ENCODE peak calls at places on chromosomes 2 and 18, in eight cellular contexts. G is K562, D is stomach, F is tibial nerve, W is sigmoid colon, K is upper lobe of left lung, Y is H1, U is A549. E is an unnamed sample.

GRCh38 chr2:101360229-101360628 is 27.1 kb downstream of the CREG2 start:
- DNase-seq in Y (no peak), F (no peak), K (no peak), G (no peak), D (no peak), W (no peak), U (no peak), E (no peak)

GRCh38 chr18:39057423-39058057 is 1491.9 kb upstream of the CELF4 start:
- DNase-seq in K (no peak), W (no peak), F (no peak), D (no peak), G (no peak), U (no peak), Y (no peak), E (no peak)

GRCh38 chr2:104443137-104443536 is 410.8 kb upstream of the POU3F3 start:
- DNase-seq in U (no peak), G (no peak), F (no peak), D (no peak), W (no peak), K (no peak), Y (no peak), E (no peak)

GRCh38 chr2:162011718-162012564 is 62.1 kb downstream of the DPP4 start:
- DNase-seq in K (no peak), F (no peak), W (no peak), U (no peak), G (no peak), Y (no peak), D (no peak), E (no peak)

GRCh38 chr2:223744580-223744979 is 92.8 kb downstream of the AP1S3 start:
- DNase-seq in G (peak), K (no peak), U (no peak), W (no peak), D (no peak), F (no peak), Y (no peak), E (no peak)

GRCh38 chr2:241314933-241315182 is 614 bp downstream of the HDLBP start:
- DNase-seq in W (no peak), Y (no peak), G (no peak), D (no peak), K (no peak), F (no peak), U (no peak), E (no peak)

GRCh38 chr18:66440433-66440832 is 163.5 kb downstream of the CDH19 start:
- DNase-seq in G (no peak), D (no peak), W (no peak), F (no peak), Y (no peak), K (peak), U (no peak), E (no peak)

GRCh38 chr2:86225581-86225980 is 26.3 kb downstream of the MRPL35 start:
- DNase-seq in G (no peak), W (peak), U (no peak), D (no peak), Y (no peak), F (no peak), K (peak), E (no peak)

GRCh38 chr2:186059096-186059495 is 320.5 kb downstream of the FSIP2 start:
- DNase-seq in G (no peak), W (no peak), K (no peak), F (no peak), U (no peak), D (no peak), Y (no peak), E (no peak)

GRCh38 chr2:59297829-59298228 is 1056.7 kb upstream of the FANCL start:
- DNase-seq in F (no peak), D (no peak), G (no peak), K (no peak), Y (no peak), U (no peak), W (no peak), E (no peak)

GRCh38 chr18:741931-742512 is 29.6 kb upstream of the ENOSF1 start:
- DNase-seq in D (no peak), F (no peak), G (peak), U (peak), W (no peak), K (no peak), Y (no peak), E (no peak)

GRCh38 chr2:148616696-148617095 is 27.9 kb upstream of the EPC2 start:
- DNase-seq in G (no peak), D (no peak), F (no peak), U (no peak), K (no peak), W (no peak), Y (no peak), E (no peak)

GRCh38 chr2:148613231-148614023 is 31.1 kb upstream of the EPC2 start:
- DNase-seq in K (no peak), U (no peak), W (no peak), Y (no peak), G (no peak), F (no peak), D (no peak), E (no peak)

GRCh38 chr2:148614024-148614331 is 30.6 kb upstream of the EPC2 start:
- DNase-seq in K (no peak), U (no peak), F (peak), D (no peak), W (no peak), G (peak), Y (no peak), E (no peak)

GRCh38 chr2:148615446-148615845 is 29.1 kb upstream of the EPC2 start:
- DNase-seq in F (no peak), D (no peak), W (no peak), G (no peak), U (no peak), K (no peak), Y (no peak), E (no peak)

GRCh38 chr2:148614332-148615049 is 30.1 kb upstream of the EPC2 start:
- DNase-seq in F (peak), W (no peak), K (no peak), G (peak), U (peak), Y (peak), D (no peak), E (no peak)
- TF ChIP-seq POLR2A in F (no peak), W (no peak), K (no peak), G (no peak), U (no peak), Y (no peak), D (no peak), E (no peak)

DNA sequence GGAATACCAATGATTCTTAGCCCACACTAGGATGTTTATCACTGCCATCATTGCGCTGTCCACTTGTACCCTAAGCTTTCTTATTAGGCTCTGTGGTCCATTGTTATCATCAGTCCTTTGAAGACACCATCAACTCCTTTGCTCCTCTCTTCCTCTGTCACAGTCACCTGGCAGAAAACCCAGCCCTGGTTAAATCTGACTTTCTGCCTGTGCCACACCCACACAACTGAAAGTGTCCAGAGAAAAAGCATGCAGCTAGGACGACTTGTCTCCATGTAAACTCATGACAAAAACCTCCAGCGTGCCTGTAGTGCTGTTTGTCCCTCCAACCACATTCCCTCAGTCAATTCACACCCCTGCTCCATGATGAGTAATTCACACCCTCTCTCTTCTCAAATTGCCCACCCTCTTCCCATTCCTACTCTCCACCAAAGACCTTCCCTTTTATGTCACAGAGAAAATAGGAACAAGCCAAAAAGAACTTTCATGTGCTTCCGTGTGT is 297.4 kb upstream of the MGAT5 start:
- DNase-seq in U (no peak), G (no peak), K (no peak), W (no peak), D (no peak), Y (no peak), F (no peak), E (no peak)
- TF ChIP-seq EP300 in U (no peak), G (no peak), K (no peak), W (no peak), D (no peak), Y (no peak), F (no peak), E (no peak)

GRCh38 chr2:47039913-47040562 is 115.1 kb downstream of the STPG4 start:
- DNase-seq in Y (no peak), G (no peak), F (no peak), D (no peak), K (no peak), W (no peak), U (no peak), E (no peak)
- TF ChIP-seq POLR2A in Y (no peak), G (no peak), F (no peak), D (no peak), K (no peak), W (no peak), U (no peak), E (no peak)

DNA sequence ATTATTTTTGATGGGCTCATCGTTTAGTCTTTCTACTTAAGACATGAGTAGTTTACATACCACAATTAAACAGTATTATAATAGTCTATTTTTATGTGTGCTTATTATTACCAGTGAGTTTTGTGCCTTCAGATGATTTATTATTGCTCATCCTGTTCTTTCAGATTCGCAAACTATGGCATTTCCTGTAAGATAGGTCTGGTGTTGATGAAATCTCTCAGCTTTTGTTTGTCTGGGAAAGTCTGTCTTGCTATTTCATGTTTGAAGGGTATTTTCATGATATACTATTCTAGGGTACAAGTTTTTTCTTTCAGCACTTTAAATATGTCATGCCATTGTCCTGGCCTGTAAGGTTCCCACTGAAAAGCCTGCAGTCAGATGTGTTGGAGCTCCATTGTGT is 101.3 kb downstream of the DNAH7 start:
- DNase-seq in U (no peak), W (no peak), F (no peak), G (no peak), K (no peak), D (no peak), Y (no peak), E (no peak)
- TF ChIP-seq EP300 in U (no peak), W (no peak), F (no peak), G (no peak), K (no peak), D (no peak), Y (no peak), E (no peak)

DNA sequence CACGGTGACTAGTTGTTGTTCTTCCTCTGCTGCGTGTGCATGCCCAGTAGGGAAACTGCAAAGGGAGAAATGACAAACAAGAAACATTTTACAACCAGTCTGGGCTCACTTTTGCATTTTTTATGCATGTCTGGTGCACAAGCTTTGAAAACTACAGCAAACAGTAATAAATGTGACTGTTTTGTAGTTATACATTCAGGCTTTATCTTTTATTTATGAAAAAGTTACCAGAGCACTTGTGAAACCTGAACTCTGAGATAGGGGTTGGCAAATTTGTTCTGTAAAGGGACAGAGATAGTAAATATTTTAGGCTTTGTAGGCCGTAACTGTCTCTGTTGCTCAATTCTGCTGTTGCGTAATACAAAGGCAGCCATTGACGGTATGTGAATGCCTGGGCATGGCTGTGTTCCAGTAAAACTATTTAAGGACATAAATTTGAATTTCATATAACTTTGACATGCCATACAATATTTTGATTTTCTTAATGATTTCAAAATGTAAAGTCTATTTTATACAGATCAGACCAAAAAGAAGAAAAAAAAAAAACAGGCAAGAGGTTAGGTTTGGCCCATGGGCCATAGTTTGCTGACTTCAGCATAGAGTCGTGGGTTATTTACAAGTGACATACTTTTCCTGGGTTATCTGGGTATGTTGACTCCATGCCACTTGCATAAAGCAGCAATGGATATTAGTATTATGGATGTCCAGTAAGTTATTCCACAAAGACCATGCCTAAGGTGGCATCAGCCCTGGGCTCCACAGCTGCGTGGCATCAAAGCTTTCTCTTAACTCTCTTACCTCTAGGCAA is 53.6 kb upstream of the EML6 start:
- DNase-seq in K (no peak), Y (no peak), U (no peak), G (no peak), D (no peak), F (peak), W (peak), E (no peak)
- TF ChIP-seq POLR2A in K (no peak), Y (no peak), U (no peak), G (no peak), D (no peak), F (no peak), W (no peak), E (no peak)

GRCh38 chr18:48201337-48201705 is 207.9 kb downstream of the ZBTB7C start:
- DNase-seq in D (no peak), G (no peak), F (no peak), K (no peak), U (no peak), Y (no peak), W (no peak), E (no peak)

GRCh38 chr18:48201952-48202898 is 207.0 kb downstream of the ZBTB7C start:
- DNase-seq in G (no peak), Y (no peak), K (no peak), F (no peak), U (no peak), D (no peak), W (no peak), E (no peak)

GRCh38 chr18:48197819-48198218 is 211.4 kb downstream of the ZBTB7C start:
- DNase-seq in G (no peak), F (no peak), Y (no peak), D (no peak), K (no peak), U (no peak), W (no peak), E (no peak)

GRCh38 chr18:48200631-48201336 is 208.4 kb downstream of the ZBTB7C start:
- DNase-seq in D (no peak), F (no peak), W (no peak), G (no peak), Y (no peak), K (no peak), U (no peak), E (no peak)

GRCh38 chr18:48199399-48199798 is 209.8 kb downstream of the ZBTB7C start:
- DNase-seq in W (no peak), U (no peak), F (no peak), G (no peak), Y (no peak), D (no peak), K (no peak), E (no peak)
- TF ChIP-seq EP300 in W (no peak), U (no peak), F (no peak), G (no peak), Y (no peak), D (no peak), K (no peak), E (no peak)

GRCh38 chr2:190180313-190181065 is 118.0 kb upstream of the MSTN start:
- DNase-seq in G (peak), D (peak), K (peak), W (peak), F (no peak), U (peak), Y (peak), E (peak)
- TF ChIP-seq POLR2A in G (peak), D (no peak), K (no peak), W (no peak), F (no peak), U (no peak), Y (peak), E (no peak)

DNA sequence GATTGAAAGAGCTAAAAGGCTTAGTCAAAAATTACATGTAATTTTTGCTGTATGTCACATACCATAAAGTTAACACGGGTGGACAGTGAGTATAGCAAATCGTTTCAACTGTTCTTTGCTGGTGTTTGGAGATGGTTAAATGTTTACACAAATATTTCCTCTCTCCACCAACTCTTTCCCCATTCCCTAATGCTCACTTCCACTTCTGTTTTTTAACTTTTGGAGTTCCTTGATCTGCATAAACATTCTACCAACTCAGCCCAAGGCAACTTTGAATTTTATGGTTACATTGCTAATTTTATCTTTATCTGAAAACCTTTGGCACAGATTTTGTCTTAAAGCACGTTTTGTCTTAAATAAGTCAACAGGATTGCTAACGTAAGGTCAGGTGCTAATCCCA is 1.9 kb upstream of the SPOPL start:
- DNase-seq in Y (no peak), G (no peak), K (no peak), U (no peak), F (no peak), W (no peak), D (no peak), E (no peak)
- TF ChIP-seq EP300 in Y (no peak), G (no peak), K (no peak), U (no peak), F (no peak), W (no peak), D (no peak), E (no peak)

GRCh38 chr2:231037202-231037730 is at the start of gene C2orf72:
- DNase-seq in K (peak), D (no peak), F (no peak), Y (no peak), W (no peak), U (peak), G (no peak), E (no peak)
- TF ChIP-seq POLR2A in K (no peak), D (no peak), F (no peak), Y (no peak), W (no peak), U (peak), G (no peak), E (no peak)

E was measured in ovary.